ENCODE peak calls at places on chromosomes 13 and 19, in nine cellular contexts. P is H1, G is upper lobe of left lung, R is stomach, W is tibial nerve, I is SK-N-SH, O is ovary, H is K562, L is esophagus muscularis mucosa. K is an unnamed sample.

GRCh38 chr13:33493672-33494365 is 208.3 kb upstream of the STARD13 start:
- DNase-seq in P (no peak), G (no peak), R (no peak), W (no peak), I (no peak), O (no peak), H (no peak), L (no peak), K (no peak)

GRCh38 chr13:42525035-42525504 is 48.9 kb upstream of the TNFSF11 start:
- DNase-seq in P (no peak), G (no peak), R (no peak), W (no peak), I (no peak), O (no peak), H (no peak), L (no peak), K (no peak)

GRCh38 chr13:62537593-62537992 is 1121.9 kb upstream of the PCDH20 start:
- DNase-seq in P (no peak), G (no peak), R (no peak), W (no peak), I (no peak), O (no peak), H (no peak), L (no peak), K (no peak)

GRCh38 chr19:58498316-58499020 is 13.3 kb downstream of the SLC27A5 start:
- DNase-seq in P (no peak), G (no peak), R (no peak), W (no peak), I (no peak), O (peak), H (no peak), L (no peak), K (no peak)

GRCh38 chr13:42821437-42821836 is 40.1 kb downstream of the FAM216B start:
- DNase-seq in P (no peak), G (no peak), R (no peak), W (no peak), I (no peak), O (no peak), H (no peak), L (no peak), K (no peak)

GRCh38 chr19:4152241-4152998 is 1.0 kb upstream of the CREB3L3 start:
- DNase-seq in P (no peak), G (no peak), R (no peak), W (no peak), I (peak), O (no peak), H (no peak), L (no peak), K (no peak)

GRCh38 chr13:110528371-110528770 is 33.2 kb downstream of the RAB20 start:
- DNase-seq in P (no peak), G (no peak), R (no peak), W (peak), I (no peak), O (no peak), H (no peak), L (no peak), K (no peak)

GRCh38 chr13:113959198-113959597 is 14.7 kb downstream of the C13orf46 start:
- DNase-seq in P (no peak), G (no peak), R (peak), W (no peak), I (no peak), O (no peak), H (peak), L (no peak), K (no peak)

GRCh38 chr19:10617409-10618121 is 7.8 kb upstream of the SLC44A2 start:
- DNase-seq in P (no peak), G (no peak), R (no peak), W (no peak), I (peak), O (no peak), H (peak), L (no peak), K (no peak)

GRCh38 chr13:31367410-31367809 is 167.6 kb downstream of the B3GLCT start:
- DNase-seq in P (no peak), G (no peak), R (no peak), W (no peak), I (no peak), O (no peak), H (no peak), L (no peak), K (no peak)

DNA sequence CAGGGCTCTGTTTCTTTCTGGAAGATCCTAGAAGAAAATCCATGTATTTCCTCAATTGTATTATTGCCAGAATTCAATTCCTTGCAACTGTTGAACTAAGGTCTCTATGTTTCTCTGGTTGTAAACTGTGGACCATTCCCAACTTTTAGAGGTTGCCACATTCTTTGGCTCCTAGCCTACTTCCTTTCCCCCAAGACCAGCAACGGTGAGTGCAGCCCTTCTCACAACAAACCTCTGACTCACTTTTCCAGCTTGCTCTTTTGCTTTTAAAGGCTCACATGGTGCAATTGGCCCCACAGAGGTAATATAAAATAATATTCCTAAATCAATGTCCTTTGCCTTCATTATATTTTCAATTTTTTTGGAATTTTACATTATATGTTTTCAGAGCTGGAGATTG is 371.3 kb downstream of the SLITRK5 start:
- DNase-seq in P (no peak), G (no peak), R (no peak), W (no peak), I (no peak), O (no peak), H (no peak), L (no peak), K (no peak)
- TF ChIP-seq EP300 in P (no peak), G (no peak), R (no peak), W (no peak), I (no peak), O (no peak), H (no peak), L (no peak), K (no peak)

GRCh38 chr19:54523403-54523802 is 20.8 kb downstream of the LAIR2 start:
- DNase-seq in P (no peak), G (no peak), R (no peak), W (no peak), I (no peak), O (no peak), H (no peak), L (no peak), K (no peak)
- TF ChIP-seq EP300 in P (no peak), G (no peak), R (no peak), W (no peak), I (no peak), O (no peak), H (no peak), L (no peak), K (no peak)

GRCh38 chr13:24216176-24216575 is 55.7 kb downstream of the SPATA13 start:
- DNase-seq in P (no peak), G (no peak), R (no peak), W (no peak), I (no peak), O (no peak), H (no peak), L (no peak), K (no peak)

GRCh38 chr13:24218977-24219376 is 58.5 kb downstream of the SPATA13 start:
- DNase-seq in P (no peak), G (no peak), R (no peak), W (no peak), I (no peak), O (no peak), H (no peak), L (no peak), K (no peak)

GRCh38 chr13:24218320-24218719 is 57.8 kb downstream of the SPATA13 start:
- DNase-seq in P (no peak), G (no peak), R (no peak), W (no peak), I (no peak), O (no peak), H (no peak), L (no peak), K (no peak)

GRCh38 chr13:24215732-24216131 is 55.2 kb downstream of the SPATA13 start:
- DNase-seq in P (no peak), G (no peak), R (peak), W (peak), I (no peak), O (peak), H (no peak), L (no peak), K (no peak)

GRCh38 chr13:24217601-24218281 is 57.2 kb downstream of the SPATA13 start:
- DNase-seq in P (no peak), G (no peak), R (peak), W (no peak), I (no peak), O (no peak), H (no peak), L (no peak), K (peak)
- TF ChIP-seq EP300 in P (no peak), G (no peak), R (no peak), W (peak), I (no peak), O (no peak), H (no peak), L (no peak), K (no peak)

GRCh38 chr19:40344422-40344821 is 3.8 kb downstream of the C19orf47 start:
- DNase-seq in P (no peak), G (no peak), R (no peak), W (no peak), I (no peak), O (no peak), H (no peak), L (no peak), K (no peak)

GRCh38 chr19:40347476-40348124 is 597 bp downstream of the C19orf47 start:
- DNase-seq in P (no peak), G (no peak), R (no peak), W (no peak), I (no peak), O (no peak), H (no peak), L (no peak), K (no peak)

GRCh38 chr19:40348125-40348913 is at the start of the genes C19orf47 and PLD3:
- DNase-seq in P (peak), G (peak), R (peak), W (peak), I (peak), O (peak), H (peak), L (peak), K (peak)

GRCh38 chr19:40348961-40349507 is 539 bp downstream of the PLD3 start:
- DNase-seq in P (no peak), G (no peak), R (no peak), W (peak), I (peak), O (no peak), H (peak), L (no peak), K (peak)
- TF ChIP-seq EP300 in P (no peak), G (no peak), R (no peak), W (no peak), I (no peak), O (no peak), H (peak), L (no peak), K (no peak)

DNA sequence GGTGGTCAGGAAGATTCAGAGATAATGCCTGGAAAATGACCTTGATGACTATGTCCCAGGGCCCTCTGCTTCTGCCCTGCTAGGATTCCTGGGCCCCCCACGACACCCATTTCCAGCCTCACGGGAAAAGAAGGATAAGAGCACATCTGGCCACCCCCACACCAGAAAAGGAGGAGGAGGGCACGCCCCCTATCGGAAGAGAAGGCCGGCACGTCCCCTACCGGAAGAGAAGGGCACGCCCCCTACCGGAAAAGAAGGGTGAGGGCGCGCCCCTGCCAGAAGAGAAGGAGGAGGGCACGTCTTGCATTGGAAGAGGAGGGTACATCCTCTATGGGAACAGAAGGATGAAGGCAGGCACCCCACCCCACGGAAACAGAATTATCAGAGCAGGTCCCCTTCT is 84.3 kb downstream of the IER2 start:
- DNase-seq in P (peak), G (no peak), R (peak), W (peak), I (peak), O (peak), H (peak), L (no peak), K (peak)
- TF ChIP-seq EP300 in P (no peak), G (no peak), R (no peak), W (no peak), I (no peak), O (no peak), H (no peak), L (no peak), K (no peak)

GRCh38 chr13:99203601-99204579 is 3.2 kb downstream of the UBAC2 start:
- DNase-seq in P (no peak), G (no peak), R (no peak), W (no peak), I (no peak), O (no peak), H (no peak), L (peak), K (no peak)
- TF ChIP-seq EP300 in P (no peak), G (no peak), R (no peak), W (no peak), I (no peak), O (no peak), H (no peak), L (no peak), K (no peak)

K was measured in A549.